ENCODE peak calls at places on chromosome X, in four cellular contexts. U, G, F and D are unnamed samples.

GRCh38 chrX:72003811-72004750 is 93.4 kb downstream of the NHSL2 start:
- DNase-seq in U (no peak), G (no peak), F (peak; percentile 42), D (no peak)

GRCh38 chrX:24528605-24529004 is 63.5 kb downstream of the PDK3 start:
- DNase-seq in U (no peak), G (no peak), F (no peak), D (no peak)

GRCh38 chrX:70013483-70014222 is 36.1 kb downstream of the AWAT2 start:
- DNase-seq in U (peak; percentile 41), G (no peak), F (no peak), D (no peak)

GRCh38 chrX:3522016-3522690 is 175.7 kb upstream of the MXRA5 start:
- DNase-seq in U (peak; percentile 2), G (no peak), F (no peak), D (no peak)

GRCh38 chrX:79081895-79082512 is 62.5 kb upstream of the GPR174 start:
- DNase-seq in U (peak; percentile 23), G (peak; percentile 18), F (peak; percentile 64), D (no peak)

GRCh38 chrX:123976671-123977316 is 15.3 kb downstream of the STAG2 start:
- DNase-seq in U (peak; percentile 68), G (peak; percentile 53), F (peak; percentile 69), D (no peak)

GRCh38 chrX:25442501-25442900 is 426.7 kb upstream of the ARX start:
- DNase-seq in U (no peak), G (no peak), F (peak; percentile 4), D (no peak)

GRCh38 chrX:45006002-45006800 is 133.2 kb downstream of the KDM6A start:
- DNase-seq in U (no peak), G (no peak), F (peak; percentile 88), D (peak; percentile 28)

GRCh38 chrX:14508025-14508690 is 21.2 kb upstream of the GLRA2 start:
- DNase-seq in U (no peak), G (no peak), F (peak; percentile 32), D (no peak)

GRCh38 chrX:33379839-33380238 is 168.5 kb upstream of the DMD start:
- DNase-seq in U (peak; percentile 37), G (no peak), F (no peak), D (no peak)

GRCh38 chrX:8971116-8971515 is 62.8 kb downstream of the FAM9B start:
- DNase-seq in U (peak; percentile 73), G (peak; percentile 30), F (peak; percentile 79), D (no peak)

GRCh38 chrX:123822965-123823364 is 36.9 kb upstream of the XIAP start:
- DNase-seq in U (no peak), G (no peak), F (no peak), D (no peak)

DNA sequence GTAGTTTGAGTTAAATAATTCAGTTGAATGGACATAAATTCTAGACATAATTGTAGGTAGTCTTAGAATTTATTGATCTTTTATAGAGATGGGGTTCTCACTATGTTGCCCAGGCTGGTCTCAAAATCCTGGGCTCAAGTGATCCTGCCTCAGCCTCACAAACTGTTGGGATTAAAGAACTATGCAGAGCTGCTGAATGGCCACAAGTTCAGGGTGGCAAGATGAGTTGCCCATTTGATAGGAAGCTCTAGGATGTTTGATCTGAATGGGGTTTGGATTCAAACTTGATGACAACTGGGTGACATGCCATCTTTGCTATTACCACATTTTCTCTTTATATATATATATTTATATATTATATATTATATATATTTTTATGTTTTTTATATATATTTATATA is 3.6 kb downstream of the RPL36A start:
- DNase-seq in U (no peak), G (no peak), F (no peak), D (no peak)
- H3K4me2 ChIP-seq in U (no peak overlapping the region), G (no peak overlapping the region), F (no peak overlapping the region), D (no peak overlapping the region)

GRCh38 chrX:586351-586750 is 44.2 kb upstream of the SHOX start:
- DNase-seq in U (no peak), G (no peak), F (no peak), D (no peak)
- H3K4me1 ChIP-seq in U (no peaks in the 10 kb centered on the region), G (no peaks in the 10 kb centered on the region), F (no peaks in the 10 kb centered on the region), D (no peaks in the 10 kb centered on the region)

GRCh38 chrX:68927178-68927577 is 98.4 kb downstream of the EFNB1 start:
- DNase-seq in U (no peak), G (no peak), F (no peak), D (no peak)
- H3K27me3 ChIP-seq in U (no peaks in the 10 kb centered on the region), G (no peaks in the 10 kb centered on the region), F (no peaks in the 10 kb centered on the region), D (peaks cover 3% of the 10 kb centered on the region)

GRCh38 chrX:23332888-23333821 is 1.5 kb upstream of the PTCHD1 start:
- DNase-seq in U (no peak), G (no peak), F (no peak), D (no peak)

GRCh38 chrX:23332101-23332887 is 2.4 kb upstream of the PTCHD1 start:
- DNase-seq in U (peak; percentile 0), G (no peak), F (no peak), D (no peak)

GRCh38 chrX:23334536-23334870 is at the start of gene PTCHD1:
- DNase-seq in U (no peak), G (no peak), F (no peak), D (no peak)

GRCh38 chrX:23333842-23334535 is 660 bp upstream of the PTCHD1 start:
- DNase-seq in U (no peak), G (no peak), F (no peak), D (no peak)

DNA sequence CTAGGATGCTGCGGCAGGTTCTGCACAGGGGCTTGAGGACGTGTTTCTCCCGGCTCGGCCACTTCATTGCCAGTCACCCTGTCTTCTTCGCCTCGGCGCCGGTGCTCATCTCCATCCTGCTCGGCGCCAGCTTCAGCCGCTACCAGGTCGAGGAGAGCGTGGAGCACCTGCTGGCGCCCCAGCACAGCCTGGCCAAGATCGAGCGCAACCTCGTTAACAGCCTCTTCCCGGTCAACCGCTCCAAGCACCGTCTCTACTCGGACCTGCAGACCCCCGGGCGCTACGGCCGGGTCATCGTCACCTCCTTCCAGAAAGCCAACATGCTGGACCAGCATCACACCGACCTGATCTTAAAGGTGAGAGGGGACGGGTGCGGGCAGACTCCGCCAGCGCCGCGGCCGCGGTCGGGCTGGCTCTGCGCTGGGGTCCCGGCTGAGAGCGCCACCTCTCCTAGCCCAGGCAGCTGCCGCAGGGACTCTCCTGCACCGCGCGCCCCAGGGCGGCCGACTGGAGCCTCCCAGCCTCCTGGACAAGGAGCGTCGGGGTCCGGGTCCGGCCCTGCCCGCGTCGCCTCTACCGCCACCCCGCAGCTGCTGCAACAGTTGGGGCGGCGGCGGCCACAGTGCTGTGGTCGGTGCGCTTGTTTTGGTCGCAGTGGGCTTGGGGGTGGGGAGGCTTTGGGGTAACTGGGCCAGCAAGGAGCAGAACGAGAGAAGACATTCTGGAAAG is 386 bp downstream of the PTCHD1 start:
- DNase-seq in U (no peak), G (no peak), F (no peak), D (no peak)
- H3K4me2 ChIP-seq in U (no peak overlapping the region), G (no peak overlapping the region), F (no peak overlapping the region), D (no peak overlapping the region)